ENCODE peak calls at places on chromosomes 5 and 9, in seven cellular contexts. L is stimulated activated effector memory CD8-positive, alpha-beta T cell treated with anti-CD3 and anti-CD28 coated beads, Interleukin-12 subunit alpha, Interleukin-12 subunit beta, amount 100 ng/mL, for 72 hours; U is Peyer's patch; T is iris pigment epithelial cell; I is HTR-8/SVneo; Q is amniotic stem cell; B is NCI-H2081. Y is an unnamed sample.

GRCh38 chr9:121499177-121499426 is 542 bp downstream of the GGTA1 start:
- DNase-seq in B (no peak), L (peak), Q (no peak), U (no peak), I (no peak), T (no peak), Y (peak)

GRCh38 chr5:3092664-3093063 is 341.2 kb upstream of the IRX2 start:
- DNase-seq in U (no peak), Q (no peak), B (no peak), L (no peak), I (no peak), T (no peak), Y (no peak)

GRCh38 chr9:85055506-85056202 is 386.1 kb downstream of the NTRK2 start:
- DNase-seq in Q (no peak), L (no peak), B (no peak), I (no peak), T (no peak), U (no peak), Y (no peak)

GRCh38 chr5:148968311-148968710 is 94.6 kb downstream of the SH3TC2 start:
- DNase-seq in L (no peak), Q (no peak), U (no peak), T (no peak), I (no peak), B (no peak), Y (no peak)

GRCh38 chr9:114532561-114533237 is 27.4 kb upstream of the WHRN start:
- DNase-seq in Q (no peak), I (no peak), L (no peak), U (no peak), B (no peak), T (no peak), Y (no peak)

GRCh38 chr5:76819851-76820280 is 1.0 kb downstream of the F2RL1 start:
- DNase-seq in Q (no peak), L (no peak), T (no peak), B (no peak), I (no peak), U (no peak), Y (no peak)

GRCh38 chr5:2742921-2743679 is 8.4 kb downstream of the IRX2 start:
- DNase-seq in T (no peak), Q (no peak), U (no peak), L (no peak), I (no peak), B (no peak), Y (no peak)

GRCh38 chr9:90070056-90070455 is 465.2 kb downstream of the GADD45G start:
- DNase-seq in I (no peak), T (no peak), B (no peak), U (no peak), Q (no peak), L (no peak), Y (no peak)

GRCh38 chr9:100084734-100085133 is 14.1 kb downstream of the ERP44 start:
- DNase-seq in T (no peak), L (no peak), B (no peak), U (no peak), Q (no peak), I (no peak), Y (no peak)

GRCh38 chr5:120599576-120599975 is 135.5 kb downstream of the PRR16 start:
- DNase-seq in U (no peak), T (peak), B (no peak), L (no peak), Q (no peak), I (peak), Y (no peak)

GRCh38 chr9:4842734-4843133 is 50.0 kb downstream of the RCL1 start:
- DNase-seq in I (no peak), U (no peak), L (no peak), Q (no peak), B (no peak), T (no peak), Y (no peak)

GRCh38 chr5:91651704-91652103 is 268.6 kb upstream of the ARRDC3 start:
- DNase-seq in I (no peak), B (no peak), U (no peak), T (no peak), L (no peak), Q (no peak), Y (no peak)

GRCh38 chr5:17000296-17000939 is 64.3 kb upstream of the MYO10 start:
- DNase-seq in Q (peak), U (no peak), T (peak), I (peak), B (no peak), L (no peak), Y (no peak)

GRCh38 chr5:171667341-171668096 is 118.1 kb upstream of the SMIM23 start:
- DNase-seq in T (peak), L (no peak), B (no peak), I (peak), Q (peak), U (no peak), Y (no peak)

GRCh38 chr5:14341571-14342225 is 198.6 kb downstream of the TRIO start:
- DNase-seq in U (no peak), L (no peak), Q (no peak), T (no peak), B (no peak), I (no peak), Y (no peak)

GRCh38 chr5:32251864-32252458 is 60.8 kb downstream of the MTMR12 start:
- DNase-seq in L (no peak), B (peak), U (no peak), Q (no peak), T (peak), I (no peak), Y (no peak)

GRCh38 chr9:99352786-99353185 is 130.7 kb downstream of the SEC61B start:
- DNase-seq in I (no peak), Q (no peak), U (no peak), T (no peak), L (no peak), B (no peak), Y (no peak)

GRCh38 chr9:34125681-34126206 is 754 bp downstream of the DCAF12 start:
- DNase-seq in B (no peak), I (no peak), U (no peak), T (peak), L (no peak), Q (no peak), Y (no peak)

GRCh38 chr9:132384376-132384775 is 22.3 kb downstream of the TTF1 start:
- DNase-seq in I (no peak), Q (no peak), T (no peak), U (peak), L (no peak), B (no peak), Y (no peak)

GRCh38 chr5:122849746-122850145 is 4.3 kb downstream of the SNX24 start:
- DNase-seq in I (no peak), Q (no peak), T (peak), B (no peak), L (no peak), U (no peak), Y (no peak)

GRCh38 chr5:87076931-87077330 is 190.8 kb upstream of the RASA1 start:
- DNase-seq in U (no peak), I (no peak), L (no peak), B (no peak), T (peak), Q (no peak), Y (no peak)

GRCh38 chr9:2181794-2182193 is 166.6 kb downstream of the SMARCA2 start:
- DNase-seq in I (peak), Q (no peak), L (no peak), U (peak), B (peak), T (no peak), Y (no peak)

GRCh38 chr5:59943721-59944120 is 50.2 kb upstream of the PDE4D start:
- DNase-seq in B (peak), T (no peak), L (no peak), Q (no peak), U (no peak), I (no peak), Y (no peak)

Y was measured in activated B cell treated with CpG ODN at 0.5 μM for 24 hours.